ENCODE peak calls at places on chromosome 13, in seven cellular contexts. Z, T, V, C, E, J and H are unnamed samples.

GRCh38 chr13:39284801-39285388 is 246.6 kb downstream of the NHLRC3 start:
- DNase-seq in Z (no peak), T (no peak), V (no peak), C (no peak), E (no peak), J (no peak), H (peak)

GRCh38 chr13:21637296-21637695 is 33.3 kb upstream of the MICU2 start:
- DNase-seq in Z (peak), T (peak), V (peak), C (no peak), E (peak), J (no peak), H (peak)

GRCh38 chr13:76672422-76672821 is 213.8 kb downstream of the KCTD12 start:
- DNase-seq in Z (no peak), T (no peak), V (no peak), C (no peak), E (no peak), J (no peak), H (no peak)

GRCh38 chr13:47117268-47117667 is 220.4 kb upstream of the HTR2A start:
- DNase-seq in Z (no peak), T (no peak), V (peak), C (peak), E (no peak), J (no peak), H (no peak)

GRCh38 chr13:53442979-53443378 is 414.4 kb downstream of the OLFM4 start:
- DNase-seq in Z (no peak), T (no peak), V (no peak), C (no peak), E (no peak), J (no peak), H (no peak)

GRCh38 chr13:113090415-113090770 is 15.2 kb upstream of the F7 start:
- DNase-seq in Z (no peak), T (peak), V (no peak), C (no peak), E (no peak), J (peak), H (no peak)

GRCh38 chr13:111474136-111475002 is 153.9 kb downstream of the TEX29 start:
- DNase-seq in Z (no peak), T (no peak), V (no peak), C (peak), E (no peak), J (peak), H (peak)

GRCh38 chr13:25384747-25385270 is 13.0 kb downstream of the ATP8A2 start:
- DNase-seq in Z (no peak), T (no peak), V (no peak), C (no peak), E (no peak), J (peak), H (no peak)

GRCh38 chr13:100633461-100633860 is 41.1 kb downstream of the TMTC4 start:
- DNase-seq in Z (no peak), T (no peak), V (peak), C (peak), E (no peak), J (no peak), H (no peak)

GRCh38 chr13:50403311-50403710 is 388.1 kb downstream of the KCNRG start:
- DNase-seq in Z (no peak), T (no peak), V (no peak), C (no peak), E (peak), J (peak), H (no peak)

GRCh38 chr13:71877280-71877653 is 10.3 kb upstream of the DACH1 start:
- DNase-seq in Z (no peak), T (no peak), V (no peak), C (no peak), E (no peak), J (peak), H (peak)

GRCh38 chr13:42394361-42395065 is 122.6 kb downstream of the AKAP11 start:
- DNase-seq in Z (no peak), T (no peak), V (no peak), C (no peak), E (no peak), J (no peak), H (no peak)

GRCh38 chr13:99960663-99961440 is 10.7 kb downstream of the ZIC5 start:
- DNase-seq in Z (no peak), T (no peak), V (no peak), C (no peak), E (peak), J (no peak), H (no peak)

GRCh38 chr13:56864451-56864850 is 276.3 kb upstream of the PRR20A start:
- DNase-seq in Z (no peak), T (no peak), V (no peak), C (no peak), E (no peak), J (no peak), H (no peak)

GRCh38 chr13:39760521-39760920 is 105.1 kb downstream of the COG6 start:
- DNase-seq in Z (no peak), T (no peak), V (no peak), C (no peak), E (no peak), J (no peak), H (no peak)

GRCh38 chr13:81393686-81394085 is 1052.8 kb upstream of the SPRY2 start:
- DNase-seq in Z (no peak), T (no peak), V (no peak), C (no peak), E (no peak), J (peak), H (peak)

GRCh38 chr13:75938811-75939525 is 302.8 kb downstream of the LMO7 start:
- DNase-seq in Z (no peak), T (no peak), V (no peak), C (no peak), E (no peak), J (no peak), H (no peak)

GRCh38 chr13:76397413-76397812 is 488.8 kb downstream of the KCTD12 start:
- DNase-seq in Z (no peak), T (no peak), V (no peak), C (no peak), E (no peak), J (no peak), H (no peak)